ENCODE peak calls at places on chromosomes 1 and 21, in four cellular contexts. One of them, this sample, is unnamed.

GRCh38 chr1:113870778-113871177 is 734 bp downstream of the PTPN22 start:
- DNase-seq in K562: no peak
- DNase-seq in body of pancreas: no peak
- DNase-seq in astrocyte of the spinal cord: no peak
- DNase-seq in this sample: no peak

GRCh38 chr1:22123071-22123390 is 19.9 kb downstream of the WNT4 start:
- DNase-seq in K562: no peak
- DNase-seq in body of pancreas: no peak
- DNase-seq in astrocyte of the spinal cord: no peak
- DNase-seq in this sample: no peak

GRCh38 chr1:112460672-112461071 is 48.1 kb upstream of the WNT2B start:
- DNase-seq in K562: no peak
- DNase-seq in body of pancreas: no peak
- DNase-seq in astrocyte of the spinal cord: no peak
- DNase-seq in this sample: no peak

GRCh38 chr1:168291222-168291824 is 10.6 kb downstream of the TBX19 start:
- DNase-seq in K562: no peak
- DNase-seq in body of pancreas: no peak
- DNase-seq in astrocyte of the spinal cord: no peak
- DNase-seq in this sample: no peak

GRCh38 chr1:210922666-210923065 is 211.3 kb downstream of the KCNH1 start:
- DNase-seq in K562: no peak
- DNase-seq in body of pancreas: no peak
- DNase-seq in astrocyte of the spinal cord: no peak
- DNase-seq in this sample: no peak

GRCh38 chr1:5267603-5268235 is 613.3 kb downstream of the AJAP1 start:
- DNase-seq in K562: no peak
- DNase-seq in body of pancreas: no peak
- DNase-seq in astrocyte of the spinal cord: no peak
- DNase-seq in this sample: peak

GRCh38 chr1:85934531-85934930 is 222.0 kb downstream of the COL24A1 start:
- DNase-seq in K562: no peak
- DNase-seq in body of pancreas: no peak
- DNase-seq in astrocyte of the spinal cord: no peak
- DNase-seq in this sample: no peak

GRCh38 chr21:32559004-32559610 is 26.2 kb downstream of the TCP10L start:
- DNase-seq in K562: no peak
- DNase-seq in body of pancreas: no peak
- DNase-seq in astrocyte of the spinal cord: no peak
- DNase-seq in this sample: no peak

GRCh38 chr1:3577711-3578432 is 33.4 kb downstream of the MEGF6 start:
- DNase-seq in K562: no peak
- DNase-seq in body of pancreas: no peak
- DNase-seq in astrocyte of the spinal cord: peak
- DNase-seq in this sample: no peak

GRCh38 chr1:33768821-33769220 is 95.1 kb upstream of the HMGB4 start:
- DNase-seq in K562: no peak
- DNase-seq in body of pancreas: no peak
- DNase-seq in astrocyte of the spinal cord: no peak
- DNase-seq in this sample: no peak

GRCh38 chr21:45427331-45428271 is 22.6 kb downstream of the COL18A1 start:
- DNase-seq in K562: peak
- DNase-seq in body of pancreas: peak
- DNase-seq in astrocyte of the spinal cord: peak
- DNase-seq in this sample: no peak

GRCh38 chr21:27132270-27132669 is 165.4 kb upstream of the ADAMTS5 start:
- DNase-seq in K562: no peak
- DNase-seq in body of pancreas: no peak
- DNase-seq in astrocyte of the spinal cord: peak
- DNase-seq in this sample: no peak

GRCh38 chr21:37460196-37460595 is 93.6 kb downstream of the DYRK1A start:
- DNase-seq in K562: peak
- DNase-seq in body of pancreas: no peak
- DNase-seq in astrocyte of the spinal cord: no peak
- DNase-seq in this sample: peak

GRCh38 chr1:88595355-88595754 is 88.7 kb upstream of the PKN2 start:
- DNase-seq in K562: peak
- DNase-seq in body of pancreas: no peak
- DNase-seq in astrocyte of the spinal cord: peak
- DNase-seq in this sample: no peak

GRCh38 chr1:12536023-12536639 is 81.9 kb downstream of the DHRS3 start:
- DNase-seq in K562: no peak
- DNase-seq in body of pancreas: no peak
- DNase-seq in astrocyte of the spinal cord: no peak
- DNase-seq in this sample: no peak

GRCh38 chr1:24022611-24023359 is 42.7 kb upstream of the SRSF10 start:
- DNase-seq in K562: no peak
- DNase-seq in body of pancreas: no peak
- DNase-seq in astrocyte of the spinal cord: peak
- DNase-seq in this sample: no peak

GRCh38 chr1:41576206-41576605 is 91.7 kb upstream of the EDN2 start:
- DNase-seq in K562: no peak
- DNase-seq in body of pancreas: no peak
- DNase-seq in astrocyte of the spinal cord: no peak
- DNase-seq in this sample: no peak

GRCh38 chr1:6222644-6223043 is 13.1 kb downstream of the ICMT start:
- DNase-seq in K562: no peak
- DNase-seq in body of pancreas: no peak
- DNase-seq in astrocyte of the spinal cord: no peak
- DNase-seq in this sample: no peak

GRCh38 chr21:38669186-38669585 is 136.5 kb upstream of the ETS2 start:
- DNase-seq in K562: peak
- DNase-seq in body of pancreas: no peak
- DNase-seq in astrocyte of the spinal cord: peak
- DNase-seq in this sample: peak
- TF ChIP-seq CTCF in K562: peak
- TF ChIP-seq CTCF in body of pancreas: no peak
- TF ChIP-seq CTCF in astrocyte of the spinal cord: peak
- TF ChIP-seq CTCF in this sample: no peak

DNA sequence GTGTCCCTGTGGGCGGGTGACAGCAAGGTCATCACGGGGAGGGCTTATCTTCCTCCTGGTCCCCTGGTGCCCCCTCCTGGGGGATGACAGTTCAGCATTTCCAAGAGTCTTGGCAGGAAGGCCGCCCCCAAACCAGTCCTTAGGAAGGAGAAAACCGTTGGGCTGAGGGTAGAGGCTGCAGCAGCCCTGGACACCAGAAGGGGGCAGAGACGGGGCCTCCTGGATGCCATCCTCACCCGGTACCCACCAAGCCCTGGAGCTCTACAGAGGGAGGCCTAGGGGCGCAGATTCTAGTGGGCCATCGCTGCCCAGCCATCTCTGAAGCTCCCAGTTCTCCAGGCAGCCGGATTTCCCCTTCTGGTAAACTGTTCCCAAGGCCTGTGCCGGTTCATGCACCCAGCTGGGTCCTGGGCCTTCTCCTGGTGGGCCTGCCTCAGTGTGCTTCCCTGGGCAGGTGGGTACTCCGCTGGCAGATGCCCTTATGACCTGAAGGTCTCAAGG is 14.8 kb upstream of the ZNF669 start:
- DNase-seq in K562: peak
- DNase-seq in body of pancreas: no peak
- DNase-seq in astrocyte of the spinal cord: peak
- DNase-seq in this sample: peak
- TF ChIP-seq CTCF in K562: peak
- TF ChIP-seq CTCF in body of pancreas: no peak
- TF ChIP-seq CTCF in astrocyte of the spinal cord: peak
- TF ChIP-seq CTCF in this sample: no peak

DNA sequence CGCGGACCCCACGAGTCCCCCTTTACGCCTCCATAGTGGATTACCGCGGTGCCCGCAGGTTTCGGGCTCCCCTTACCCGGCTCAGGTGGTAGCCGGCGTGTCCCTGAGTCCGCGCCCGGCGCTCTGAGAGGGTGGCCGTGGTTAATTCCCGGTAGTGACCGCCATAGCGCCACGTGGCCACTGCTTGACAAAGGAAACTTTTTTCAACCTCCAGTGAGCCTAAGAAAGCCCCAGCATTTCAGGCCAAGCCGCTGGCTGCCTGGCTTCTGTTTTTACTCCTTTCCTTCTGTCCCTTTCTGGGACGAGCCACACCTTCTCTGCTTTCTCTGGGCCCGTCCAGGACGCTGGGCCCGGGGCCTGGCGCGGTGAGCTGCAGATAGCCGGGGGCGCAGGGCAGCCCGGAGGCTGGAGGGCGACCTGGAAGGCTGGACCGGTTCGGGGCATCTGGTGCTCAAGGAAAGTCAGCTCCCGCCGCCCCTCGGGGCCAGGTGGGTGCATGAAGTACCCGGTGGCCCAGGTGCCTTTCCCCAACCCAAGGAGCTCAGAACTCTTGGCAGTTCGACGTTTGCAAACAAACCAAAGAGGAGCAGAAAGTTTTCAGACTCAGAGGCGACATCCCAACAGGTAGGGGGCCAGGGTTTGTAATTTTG is 540 bp upstream of the C1orf198 start:
- DNase-seq in K562: no peak
- DNase-seq in body of pancreas: peak
- DNase-seq in astrocyte of the spinal cord: peak
- DNase-seq in this sample: no peak
- TF ChIP-seq CTCF in K562: no peak
- TF ChIP-seq CTCF in body of pancreas: no peak
- TF ChIP-seq CTCF in astrocyte of the spinal cord: no peak
- TF ChIP-seq CTCF in this sample: no peak

GRCh38 chr1:236468625-236469024 is 55.2 kb upstream of the LGALS8 start:
- DNase-seq in K562: no peak
- DNase-seq in body of pancreas: no peak
- DNase-seq in astrocyte of the spinal cord: no peak
- DNase-seq in this sample: no peak

GRCh38 chr1:236469466-236469865 is 54.3 kb upstream of the LGALS8 start:
- DNase-seq in K562: no peak
- DNase-seq in body of pancreas: no peak
- DNase-seq in astrocyte of the spinal cord: no peak
- DNase-seq in this sample: no peak

GRCh38 chr1:236465959-236466303 is 57.9 kb upstream of the LGALS8 start:
- DNase-seq in K562: no peak
- DNase-seq in body of pancreas: no peak
- DNase-seq in astrocyte of the spinal cord: no peak
- DNase-seq in this sample: no peak

GRCh38 chr1:236465231-236465958 is 58.4 kb upstream of the LGALS8 start:
- DNase-seq in K562: no peak
- DNase-seq in body of pancreas: no peak
- DNase-seq in astrocyte of the spinal cord: no peak
- DNase-seq in this sample: no peak

GRCh38 chr1:236467327-236467641 is 56.5 kb upstream of the LGALS8 start:
- DNase-seq in K562: no peak
- DNase-seq in body of pancreas: no peak
- DNase-seq in astrocyte of the spinal cord: no peak
- DNase-seq in this sample: no peak
- TF ChIP-seq CTCF in K562: no peak
- TF ChIP-seq CTCF in body of pancreas: no peak
- TF ChIP-seq CTCF in astrocyte of the spinal cord: no peak
- TF ChIP-seq CTCF in this sample: no peak

DNA sequence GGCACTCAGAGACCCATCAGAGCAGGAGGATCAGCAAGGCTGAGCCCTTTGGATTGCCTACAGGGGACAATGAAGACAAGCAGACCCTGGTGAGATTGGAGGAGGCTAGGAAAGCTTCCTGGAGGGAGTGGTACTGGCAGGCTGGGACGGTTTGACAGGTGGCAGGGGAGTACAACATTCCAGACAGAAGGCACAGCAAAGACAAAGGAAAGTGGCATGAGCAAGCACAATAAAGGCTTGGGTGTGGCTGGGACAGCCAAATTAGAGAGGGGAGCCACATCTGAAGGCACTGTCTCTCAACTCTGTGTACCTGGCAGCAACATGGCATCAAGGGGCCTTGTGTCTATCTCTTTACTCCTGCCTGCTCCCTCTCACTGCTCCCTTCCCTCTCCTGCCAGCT is 38.2 kb downstream of the DMAP1 start:
- DNase-seq in K562: no peak
- DNase-seq in body of pancreas: no peak
- DNase-seq in astrocyte of the spinal cord: no peak
- DNase-seq in this sample: no peak
- TF ChIP-seq CTCF in K562: no peak
- TF ChIP-seq CTCF in body of pancreas: no peak
- TF ChIP-seq CTCF in astrocyte of the spinal cord: no peak
- TF ChIP-seq CTCF in this sample: no peak

DNA sequence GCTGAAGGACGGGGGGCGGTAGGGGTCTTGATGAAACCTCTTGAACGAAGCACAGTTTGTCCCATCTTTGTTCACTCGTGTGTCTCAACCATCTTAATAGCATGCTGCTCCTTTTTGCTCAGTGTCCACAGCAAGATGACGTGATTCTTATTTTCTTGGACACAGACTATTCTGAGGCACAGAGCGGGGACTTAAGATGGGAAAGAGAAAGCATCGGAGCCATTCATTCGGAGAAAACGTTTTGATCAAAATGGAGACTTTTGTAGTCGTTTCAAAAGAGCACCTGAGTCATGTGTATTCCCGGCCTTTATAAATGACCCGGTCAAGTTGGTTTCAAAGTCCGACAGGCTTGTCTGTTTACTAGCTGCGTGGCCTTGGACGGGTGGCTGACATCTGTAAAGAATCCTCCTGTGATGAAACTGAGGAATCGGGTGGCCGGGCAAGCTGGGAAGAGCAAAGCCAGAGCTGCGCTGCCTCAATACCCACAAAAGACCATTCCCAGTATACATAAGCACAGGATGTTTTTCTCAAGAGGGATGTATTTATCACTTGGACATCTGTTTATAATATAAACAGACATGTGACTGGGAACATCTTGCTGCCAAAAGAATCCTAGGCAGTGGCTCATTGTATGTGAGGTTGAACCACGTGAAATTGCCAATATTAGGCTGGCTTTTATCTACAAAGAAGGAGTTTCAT is 18.5 kb downstream of the ETS2 start:
- DNase-seq in K562: no peak
- DNase-seq in body of pancreas: no peak
- DNase-seq in astrocyte of the spinal cord: no peak
- DNase-seq in this sample: no peak
- TF ChIP-seq CTCF in K562: no peak
- TF ChIP-seq CTCF in body of pancreas: no peak
- TF ChIP-seq CTCF in astrocyte of the spinal cord: no peak
- TF ChIP-seq CTCF in this sample: no peak

GRCh38 chr21:43728467-43729390 is 9.8 kb downstream of the PDXK start:
- DNase-seq in K562: peak
- DNase-seq in body of pancreas: peak
- DNase-seq in astrocyte of the spinal cord: peak
- DNase-seq in this sample: peak
- TF ChIP-seq CTCF in K562: no peak
- TF ChIP-seq CTCF in body of pancreas: peak
- TF ChIP-seq CTCF in astrocyte of the spinal cord: peak
- TF ChIP-seq CTCF in this sample: peak

DNA sequence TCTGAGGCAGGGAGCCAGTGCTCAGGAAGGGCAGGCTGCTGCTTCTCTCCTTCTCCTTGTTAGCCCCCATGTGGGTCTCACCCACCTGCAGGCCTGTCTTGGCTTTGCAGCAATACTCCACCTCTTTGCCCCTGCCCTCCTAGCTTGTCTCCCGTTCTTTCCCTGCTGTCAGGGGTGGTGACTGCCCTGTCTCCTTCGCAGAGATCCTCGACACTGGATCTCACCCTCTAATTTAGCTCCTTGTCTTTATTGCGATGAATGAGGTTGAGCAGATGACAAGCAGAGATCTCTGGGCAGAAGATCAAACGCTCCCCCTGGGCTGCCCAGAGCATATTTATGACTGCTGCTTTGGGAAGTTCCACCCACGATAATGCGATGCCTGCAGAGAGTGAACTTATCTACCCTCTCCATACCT is 199.2 kb downstream of the ROR1 start:
- DNase-seq in K562: no peak
- DNase-seq in body of pancreas: no peak
- DNase-seq in astrocyte of the spinal cord: no peak
- DNase-seq in this sample: no peak
- TF ChIP-seq CTCF in K562: no peak
- TF ChIP-seq CTCF in body of pancreas: no peak
- TF ChIP-seq CTCF in astrocyte of the spinal cord: no peak
- TF ChIP-seq CTCF in this sample: no peak

This sample was measured in endothelial cell.